ENCODE peak calls at places on chromosomes 3 and 15, in nine cellular contexts. D, H, S, M, V, Y, N, R and W are unnamed samples. For H3K27me3, the result is how much of the 10 kb centered on the place peaks cover.

GRCh38 chr15:36109943-36110658 is 469.3 kb upstream of the CDIN1 start:
- DNase-seq in S (peak), R (no peak), M (no peak), N (no peak), Y (peak), V (peak), D (no peak), H (peak), W (no peak)

GRCh38 chr3:79284781-79285180 is 483.0 kb downstream of the ROBO1 start:
- DNase-seq in M (no peak), V (no peak), N (no peak), H (no peak), D (no peak), S (peak), R (no peak), Y (no peak), W (no peak)

GRCh38 chr3:184066211-184066610 is 13.4 kb downstream of the HTR3C start:
- DNase-seq in R (no peak), N (no peak), V (peak), M (no peak), Y (no peak), H (no peak), S (peak), D (no peak), W (no peak)

GRCh38 chr3:126111566-126112475 is 27.9 kb upstream of the SLC41A3 start:
- DNase-seq in D (peak), V (no peak), N (no peak), Y (no peak), M (no peak), R (no peak), H (no peak), S (no peak), W (no peak)

GRCh38 chr3:66989241-66989640 is 8.9 kb upstream of the KBTBD8 start:
- DNase-seq in S (no peak), R (peak), Y (no peak), N (no peak), M (peak), H (no peak), V (no peak), D (no peak), W (no peak)

GRCh38 chr3:64460877-64461276 is 226.9 kb downstream of the ADAMTS9 start:
- DNase-seq in Y (no peak), V (peak), N (no peak), M (no peak), R (no peak), D (no peak), S (no peak), H (peak), W (no peak)

GRCh38 chr3:100175637-100176250 is 61.4 kb upstream of the FILIP1L start:
- DNase-seq in V (no peak), N (no peak), Y (no peak), S (no peak), R (peak), H (no peak), D (no peak), M (no peak), W (no peak)

GRCh38 chr15:45657769-45658545 is 23.1 kb downstream of the SQOR start:
- DNase-seq in V (no peak), N (no peak), S (no peak), Y (no peak), H (no peak), M (no peak), R (no peak), D (no peak), W (no peak)

GRCh38 chr3:30751610-30752299 is 142.7 kb downstream of the GADL1 start:
- DNase-seq in H (peak), D (peak), S (peak), R (peak), N (no peak), V (peak), Y (peak), M (peak), W (peak)

GRCh38 chr3:19394946-19395345 is 246.6 kb downstream of the KCNH8 start:
- DNase-seq in M (no peak), N (no peak), H (no peak), R (no peak), S (no peak), D (no peak), V (no peak), Y (no peak), W (no peak)

GRCh38 chr15:98554272-98555172 is 93.8 kb upstream of the IGF1R start:
- DNase-seq in D (peak), V (no peak), M (no peak), S (no peak), N (no peak), Y (no peak), H (no peak), R (no peak), W (no peak)

GRCh38 chr3:34842706-34843478 is 796.4 kb upstream of the ARPP21 start:
- DNase-seq in D (no peak), M (peak), N (no peak), S (no peak), Y (no peak), R (peak), V (no peak), H (no peak), W (no peak)

GRCh38 chr15:85142324-85142723 is 160.7 kb downstream of the PDE8A start:
- DNase-seq in R (no peak), Y (peak), D (no peak), N (no peak), S (peak), M (no peak), H (peak), V (peak), W (peak)

GRCh38 chr15:85925649-85926237 is 131.0 kb upstream of the KLHL25 start:
- DNase-seq in H (no peak), D (no peak), Y (no peak), R (no peak), S (no peak), M (peak), N (no peak), V (no peak), W (no peak)

GRCh38 chr3:104066658-104067057 is 1300.1 kb upstream of the ALCAM start:
- DNase-seq in Y (peak), R (no peak), S (peak), D (peak), N (no peak), M (peak), H (peak), V (peak), W (no peak)

GRCh38 chr3:177816667-177817208 is 619.5 kb upstream of the TBL1XR1 start:
- DNase-seq in Y (peak), M (no peak), V (peak), N (no peak), S (peak), D (no peak), H (peak), R (no peak), W (peak)

DNA sequence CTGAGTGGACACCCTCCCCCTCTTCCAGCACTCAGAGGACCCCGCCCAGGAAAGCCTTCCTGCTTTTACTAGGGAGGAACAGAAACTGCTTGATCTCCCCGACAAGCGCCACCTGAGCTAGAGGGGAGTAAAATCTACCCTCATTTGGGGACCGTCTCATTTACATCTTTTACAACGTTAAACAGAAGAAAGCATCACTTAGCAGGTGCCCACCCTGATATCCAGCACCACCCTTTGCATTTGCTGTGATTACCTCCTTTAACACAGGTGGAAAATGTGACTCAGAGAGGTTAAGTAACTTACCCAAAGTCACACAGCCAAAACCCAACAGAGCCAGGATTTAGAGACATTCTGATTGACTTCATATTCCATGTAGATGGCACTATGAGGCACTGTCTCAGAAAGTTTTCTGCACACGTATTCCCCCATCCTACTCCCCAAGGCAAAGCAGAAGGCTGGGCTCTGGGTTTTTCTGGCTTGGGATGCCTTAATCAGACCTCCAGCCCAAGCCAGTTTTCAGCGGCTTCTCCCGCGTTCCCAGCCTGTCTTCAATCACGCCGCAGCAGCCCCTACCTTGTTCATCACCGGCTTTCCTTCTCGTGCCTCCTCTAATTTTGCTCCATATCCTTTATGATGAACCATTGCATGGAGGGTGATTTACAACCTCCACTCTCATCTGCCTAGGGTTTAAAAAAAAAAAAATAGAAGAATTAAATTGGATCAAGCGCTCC is 314.5 kb upstream of the PROK2 start:
- DNase-seq in R (peak), S (no peak), H (no peak), M (peak), N (no peak), V (no peak), D (no peak), Y (no peak), W (no peak)
- H3K27me3 ChIP-seq in R (under half), S (half or more), H (under half), M (under half), N (under half), V (under half), D (under half), Y (under half), W (under half)

GRCh38 chr3:38648659-38649499 is 608 bp downstream of the SCN5A start:
- DNase-seq in Y (no peak), D (no peak), M (peak), H (no peak), N (peak), R (no peak), S (no peak), V (no peak), W (peak)
- TF ChIP-seq EZH2 in Y (no peak), D (peak), M (no peak), H (peak), N (no peak), R (peak), S (peak), V (peak), W (no peak)

GRCh38 chr3:124202754-124203153 is 210.8 kb upstream of the ROPN1 start:
- DNase-seq in Y (no peak), M (no peak), D (peak), V (peak), N (no peak), S (no peak), R (no peak), H (peak), W (no peak)
- H3K27me3 ChIP-seq in Y (under half), M (under half), D (under half), V (under half), N (under half), S (half or more), R (under half), H (under half), W (under half)

GRCh38 chr15:89377842-89378698 is 43.4 kb upstream of the POLG start:
- DNase-seq in R (peak), M (peak), H (no peak), D (peak), Y (peak), N (no peak), V (peak), S (peak), W (no peak)

GRCh38 chr15:89374116-89375004 is 39.7 kb upstream of the POLG start:
- DNase-seq in M (peak), V (no peak), R (peak), H (no peak), N (no peak), Y (no peak), D (no peak), S (no peak), W (no peak)

GRCh38 chr15:89376441-89376840 is 41.8 kb upstream of the POLG start:
- DNase-seq in Y (no peak), N (no peak), M (no peak), D (no peak), S (no peak), H (no peak), R (no peak), V (no peak), W (no peak)

GRCh38 chr15:89377042-89377841 is 42.6 kb upstream of the POLG start:
- DNase-seq in N (no peak), M (peak), Y (no peak), H (no peak), S (no peak), D (no peak), R (peak), V (no peak), W (no peak)

GRCh38 chr15:89375093-89376062 is 40.8 kb upstream of the POLG start:
- DNase-seq in R (no peak), M (peak), V (no peak), Y (no peak), N (no peak), H (no peak), S (no peak), D (no peak), W (no peak)
- TF ChIP-seq EZH2 in R (no peak), M (peak), V (no peak), Y (no peak), N (no peak), H (no peak), S (no peak), D (no peak), W (peak)

DNA sequence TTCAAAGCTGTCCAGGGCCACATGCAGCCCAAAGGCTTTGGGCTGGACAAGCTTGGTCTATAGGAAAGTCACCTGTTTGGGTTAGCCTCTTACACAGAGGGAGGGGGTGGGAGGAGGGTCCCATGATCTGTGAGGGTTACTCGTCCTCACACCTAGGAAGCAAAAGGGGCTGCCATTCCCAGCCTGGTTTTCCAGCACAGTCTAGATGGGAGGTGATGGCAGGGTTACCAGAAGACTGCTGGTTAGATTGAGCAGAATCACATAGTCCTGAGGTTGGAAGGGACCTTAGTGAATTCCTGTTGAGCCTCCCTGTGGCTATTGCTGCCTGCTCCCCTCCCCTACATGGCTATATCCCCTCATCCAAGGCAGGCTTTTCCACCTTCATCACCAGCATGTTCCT is 101.8 kb downstream of the SEMA5B start:
- DNase-seq in V (no peak), R (no peak), N (no peak), D (no peak), Y (no peak), H (no peak), S (no peak), M (no peak), W (no peak)
- H3K27me3 ChIP-seq in V (half or more), R (under half), N (under half), D (under half), Y (under half), H (under half), S (under half), M (under half), W (under half)

GRCh38 chr3:128435561-128435960 is 31.1 kb downstream of the DNAJB8 start:
- DNase-seq in N (no peak), M (no peak), S (no peak), H (no peak), V (no peak), Y (no peak), R (no peak), D (no peak), W (no peak)

GRCh38 chr3:128435058-128435457 is 31.6 kb downstream of the DNAJB8 start:
- DNase-seq in R (peak), S (peak), N (no peak), V (peak), H (no peak), M (peak), Y (no peak), D (peak), W (no peak)

GRCh38 chr3:128434524-128434923 is 32.2 kb downstream of the DNAJB8 start:
- DNase-seq in M (no peak), R (no peak), V (no peak), D (no peak), Y (no peak), H (no peak), S (no peak), N (no peak), W (no peak)

GRCh38 chr3:128438488-128439072 is 28.1 kb downstream of the DNAJB8 start:
- DNase-seq in N (peak), H (no peak), V (no peak), D (no peak), Y (no peak), M (peak), S (no peak), R (peak), W (no peak)

GRCh38 chr3:128436214-128436613 is 30.5 kb downstream of the DNAJB8 start:
- DNase-seq in D (no peak), M (no peak), V (no peak), N (no peak), R (no peak), S (peak), H (no peak), Y (no peak), W (no peak)
- TF ChIP-seq EZH2 in D (no peak), M (no peak), V (no peak), N (no peak), R (no peak), S (no peak), H (no peak), Y (no peak), W (no peak)

DNA sequence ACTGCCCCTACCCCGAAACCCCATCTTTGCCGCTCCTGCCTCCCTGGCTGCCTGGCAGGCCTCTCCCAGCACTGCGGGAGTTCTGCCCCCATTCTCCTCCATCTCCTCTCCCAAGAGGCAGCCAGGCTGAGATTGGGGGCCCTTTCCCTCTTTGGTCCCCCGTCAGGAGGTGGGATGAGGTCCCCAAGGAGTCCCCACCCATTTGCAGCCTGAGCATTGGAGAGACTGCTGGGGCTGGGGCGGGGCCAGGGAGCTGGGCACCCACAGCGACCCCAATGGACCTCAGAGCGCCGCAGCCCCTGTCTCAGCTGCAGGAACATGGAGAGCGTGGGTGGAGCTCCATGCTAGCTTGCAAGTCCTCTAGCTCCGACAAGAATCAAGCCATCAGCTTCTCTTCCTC is 29.5 kb upstream of the FBLN2 start:
- DNase-seq in S (no peak), N (no peak), Y (no peak), M (peak), R (no peak), V (no peak), D (no peak), H (no peak), W (no peak)
- H3K27me3 ChIP-seq in S (under half), N (half or more), Y (under half), M (under half), R (under half), V (under half), D (under half), H (under half), W (under half)

GRCh38 chr3:181712505-181713299 is 977 bp downstream of the SOX2 start:
- DNase-seq in H (no peak), R (peak), Y (peak), S (no peak), M (no peak), D (peak), N (no peak), V (peak), W (peak)

GRCh38 chr3:181710581-181711255 is 1.0 kb upstream of the SOX2 start:
- DNase-seq in N (no peak), S (no peak), M (peak), V (peak), R (peak), Y (no peak), D (no peak), H (no peak), W (no peak)

GRCh38 chr3:181713300-181713647 is 1.5 kb downstream of the SOX2 start:
- DNase-seq in V (no peak), S (no peak), R (no peak), N (no peak), H (no peak), Y (no peak), M (no peak), D (no peak), W (no peak)

GRCh38 chr3:181711325-181712135 is at the start of gene SOX2:
- DNase-seq in S (peak), N (peak), Y (peak), H (no peak), M (peak), R (peak), D (peak), V (peak), W (peak)

DNA sequence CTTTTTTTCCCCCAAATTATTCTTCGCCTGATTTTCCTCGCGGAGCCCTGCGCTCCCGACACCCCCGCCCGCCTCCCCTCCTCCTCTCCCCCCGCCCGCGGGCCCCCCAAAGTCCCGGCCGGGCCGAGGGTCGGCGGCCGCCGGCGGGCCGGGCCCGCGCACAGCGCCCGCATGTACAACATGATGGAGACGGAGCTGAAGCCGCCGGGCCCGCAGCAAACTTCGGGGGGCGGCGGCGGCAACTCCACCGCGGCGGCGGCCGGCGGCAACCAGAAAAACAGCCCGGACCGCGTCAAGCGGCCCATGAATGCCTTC is 422 bp downstream of the SOX2 start:
- DNase-seq in D (no peak), R (peak), N (no peak), H (no peak), Y (no peak), V (no peak), M (no peak), S (no peak), W (peak)
- TF ChIP-seq EZH2 in D (no peak), R (no peak), N (no peak), H (no peak), Y (no peak), V (peak), M (no peak), S (no peak), W (no peak)

GRCh38 chr3:187642861-187643260 is 27.3 kb downstream of the SST start:
- DNase-seq in R (no peak), V (no peak), M (no peak), Y (no peak), S (no peak), N (no peak), H (no peak), D (no peak), W (no peak)

GRCh38 chr3:187639912-187640822 is 30.0 kb downstream of the SST start:
- DNase-seq in M (no peak), Y (no peak), D (no peak), H (no peak), N (no peak), R (no peak), V (peak), S (no peak), W (no peak)

GRCh38 chr3:187636528-187636927 is 33.7 kb downstream of the SST start:
- DNase-seq in H (no peak), V (no peak), Y (no peak), R (no peak), M (no peak), D (no peak), S (no peak), N (no peak), W (no peak)

GRCh38 chr3:187641319-187641976 is 28.7 kb downstream of the SST start:
- DNase-seq in D (no peak), Y (no peak), N (no peak), M (no peak), H (no peak), S (no peak), R (no peak), V (no peak), W (no peak)

GRCh38 chr3:187640823-187641135 is 29.4 kb downstream of the SST start:
- DNase-seq in H (no peak), S (no peak), R (no peak), M (no peak), D (no peak), N (no peak), Y (no peak), V (peak), W (no peak)
- H3K27me3 ChIP-seq in H (under half), S (under half), R (under half), M (under half), D (under half), N (under half), Y (under half), V (under half), W (under half)